ENCODE peak calls at places on chromosomes 2 and 18, in four cellular contexts. One of them, this sample, is unnamed.

GRCh38 chr2:200397785-200398184 is 91.3 kb downstream of the SPATS2L start:
- DNase-seq in heart left ventricle: no peak
- DNase-seq in endothelial cell of umbilical vein: no peak
- DNase-seq in spleen: no peak
- DNase-seq in this sample: no peak

GRCh38 chr2:215958231-215958630 is 55.1 kb downstream of the MREG start:
- DNase-seq in heart left ventricle: no peak
- DNase-seq in endothelial cell of umbilical vein: no peak
- DNase-seq in spleen: no peak
- DNase-seq in this sample: no peak

GRCh38 chr2:7744827-7745226 is 827.6 kb downstream of the RNF144A start:
- DNase-seq in heart left ventricle: no peak
- DNase-seq in endothelial cell of umbilical vein: no peak
- DNase-seq in spleen: no peak
- DNase-seq in this sample: no peak

GRCh38 chr2:66434679-66435548 is at the start of gene MEIS1:
- DNase-seq in heart left ventricle: peak
- DNase-seq in endothelial cell of umbilical vein: peak
- DNase-seq in spleen: peak
- DNase-seq in this sample: peak

GRCh38 chr2:70981866-70982810 is 3.7 kb downstream of the ANKRD53 start:
- DNase-seq in heart left ventricle: no peak
- DNase-seq in endothelial cell of umbilical vein: no peak
- DNase-seq in spleen: peak
- DNase-seq in this sample: no peak

GRCh38 chr18:62436636-62437519 is 85.9 kb upstream of the ZCCHC2 start:
- DNase-seq in heart left ventricle: peak
- DNase-seq in endothelial cell of umbilical vein: peak
- DNase-seq in spleen: peak
- DNase-seq in this sample: no peak

GRCh38 chr2:164597988-164598387 is 23.3 kb downstream of the GRB14 start:
- DNase-seq in heart left ventricle: no peak
- DNase-seq in endothelial cell of umbilical vein: peak
- DNase-seq in spleen: no peak
- DNase-seq in this sample: no peak

GRCh38 chr2:131966256-131966655 is 195.5 kb downstream of the ANKRD30BL start:
- DNase-seq in heart left ventricle: no peak
- DNase-seq in endothelial cell of umbilical vein: no peak
- DNase-seq in spleen: peak
- DNase-seq in this sample: no peak

GRCh38 chr2:161843936-161844335 is 219.7 kb downstream of the SLC4A10 start:
- DNase-seq in heart left ventricle: no peak
- DNase-seq in endothelial cell of umbilical vein: no peak
- DNase-seq in spleen: no peak
- DNase-seq in this sample: no peak

GRCh38 chr2:191866675-191867506 is 20.0 kb upstream of the CAVIN2 start:
- DNase-seq in heart left ventricle: peak
- DNase-seq in endothelial cell of umbilical vein: peak
- DNase-seq in spleen: no peak
- DNase-seq in this sample: no peak

GRCh38 chr2:16012626-16013501 is 72.5 kb downstream of the MYCN start:
- DNase-seq in heart left ventricle: no peak
- DNase-seq in endothelial cell of umbilical vein: no peak
- DNase-seq in spleen: no peak
- DNase-seq in this sample: no peak

GRCh38 chr2:70926042-70926441 is 9.7 kb upstream of the ATP6V1B1 start:
- DNase-seq in heart left ventricle: no peak
- DNase-seq in endothelial cell of umbilical vein: no peak
- DNase-seq in spleen: no peak
- DNase-seq in this sample: no peak

GRCh38 chr2:113124181-113124961 is 3.0 kb upstream of the IL1RN start:
- DNase-seq in heart left ventricle: no peak
- DNase-seq in endothelial cell of umbilical vein: no peak
- DNase-seq in spleen: no peak
- DNase-seq in this sample: peak

GRCh38 chr2:602571-603366 is 74.4 kb downstream of the TMEM18 start:
- DNase-seq in heart left ventricle: no peak
- DNase-seq in endothelial cell of umbilical vein: no peak
- DNase-seq in spleen: no peak
- DNase-seq in this sample: no peak

GRCh38 chr2:167333245-167333644 is 445.0 kb downstream of the XIRP2 start:
- DNase-seq in heart left ventricle: no peak
- DNase-seq in endothelial cell of umbilical vein: no peak
- DNase-seq in spleen: no peak
- DNase-seq in this sample: no peak

GRCh38 chr2:130920417-130921030 is 83.8 kb downstream of the ARHGEF4 start:
- DNase-seq in heart left ventricle: peak
- DNase-seq in endothelial cell of umbilical vein: peak
- DNase-seq in spleen: no peak
- DNase-seq in this sample: peak

GRCh38 chr2:234462218-234462992 is 34.5 kb downstream of the ARL4C start:
- DNase-seq in heart left ventricle: no peak
- DNase-seq in endothelial cell of umbilical vein: no peak
- DNase-seq in spleen: no peak
- DNase-seq in this sample: no peak

GRCh38 chr2:65991864-65992554 is 442.9 kb upstream of the MEIS1 start:
- DNase-seq in heart left ventricle: no peak
- DNase-seq in endothelial cell of umbilical vein: no peak
- DNase-seq in spleen: no peak
- DNase-seq in this sample: no peak

GRCh38 chr2:196268022-196268421 is 96.6 kb upstream of the STK17B start:
- DNase-seq in heart left ventricle: no peak
- DNase-seq in endothelial cell of umbilical vein: peak
- DNase-seq in spleen: no peak
- DNase-seq in this sample: no peak

GRCh38 chr2:198173242-198173641 is 368.8 kb downstream of the PLCL1 start:
- DNase-seq in heart left ventricle: no peak
- DNase-seq in endothelial cell of umbilical vein: no peak
- DNase-seq in spleen: no peak
- DNase-seq in this sample: no peak

GRCh38 chr2:200378652-200379290 is 72.3 kb downstream of the SPATS2L start:
- DNase-seq in heart left ventricle: no peak
- DNase-seq in endothelial cell of umbilical vein: peak
- DNase-seq in spleen: no peak
- DNase-seq in this sample: no peak

GRCh38 chr2:127146071-127146725 is 39.2 kb upstream of the BIN1 start:
- DNase-seq in heart left ventricle: no peak
- DNase-seq in endothelial cell of umbilical vein: no peak
- DNase-seq in spleen: no peak
- DNase-seq in this sample: no peak

GRCh38 chr2:178756843-178757242 is 50.4 kb downstream of the TTN start:
- DNase-seq in heart left ventricle: no peak
- DNase-seq in endothelial cell of umbilical vein: no peak
- DNase-seq in spleen: no peak
- DNase-seq in this sample: peak

GRCh38 chr2:85330839-85331636 is 3.2 kb upstream of the TGOLN2 start:
- DNase-seq in heart left ventricle: no peak
- DNase-seq in endothelial cell of umbilical vein: no peak
- DNase-seq in spleen: no peak
- DNase-seq in this sample: no peak

GRCh38 chr2:181165199-181165868 is 184.9 kb downstream of the UBE2E3 start:
- DNase-seq in heart left ventricle: no peak
- DNase-seq in endothelial cell of umbilical vein: no peak
- DNase-seq in spleen: no peak
- DNase-seq in this sample: no peak

GRCh38 chr18:73752546-73752945 is 395.1 kb downstream of the FBXO15 start:
- DNase-seq in heart left ventricle: no peak
- DNase-seq in endothelial cell of umbilical vein: no peak
- DNase-seq in spleen: no peak
- DNase-seq in this sample: no peak

GRCh38 chr2:176845718-176846117 is 366.9 kb upstream of the HNRNPA3 start:
- DNase-seq in heart left ventricle: no peak
- DNase-seq in endothelial cell of umbilical vein: no peak
- DNase-seq in spleen: no peak
- DNase-seq in this sample: no peak

GRCh38 chr2:131418625-131419024 is 54.7 kb upstream of the RAB6D start:
- DNase-seq in heart left ventricle: no peak
- DNase-seq in endothelial cell of umbilical vein: no peak
- DNase-seq in spleen: no peak
- DNase-seq in this sample: no peak

GRCh38 chr2:64873472-64873924 is 115.7 kb upstream of the SLC1A4 start:
- DNase-seq in heart left ventricle: peak
- DNase-seq in endothelial cell of umbilical vein: peak
- DNase-seq in spleen: peak
- DNase-seq in this sample: peak
- TF ChIP-seq POLR2A in heart left ventricle: peak
- TF ChIP-seq POLR2A in endothelial cell of umbilical vein: no peak
- TF ChIP-seq POLR2A in spleen: no peak
- TF ChIP-seq POLR2A in this sample: no peak

GRCh38 chr2:20423376-20423775 is 23.5 kb upstream of the RHOB start:
- DNase-seq in heart left ventricle: no peak
- DNase-seq in endothelial cell of umbilical vein: no peak
- DNase-seq in spleen: no peak
- DNase-seq in this sample: no peak

GRCh38 chr2:20425371-20425881 is 21.4 kb upstream of the RHOB start:
- DNase-seq in heart left ventricle: no peak
- DNase-seq in endothelial cell of umbilical vein: no peak
- DNase-seq in spleen: no peak
- DNase-seq in this sample: no peak

GRCh38 chr2:20423847-20424246 is 23.0 kb upstream of the RHOB start:
- DNase-seq in heart left ventricle: no peak
- DNase-seq in endothelial cell of umbilical vein: no peak
- DNase-seq in spleen: no peak
- DNase-seq in this sample: no peak

GRCh38 chr2:20425884-20426283 is 21.0 kb upstream of the RHOB start:
- DNase-seq in heart left ventricle: no peak
- DNase-seq in endothelial cell of umbilical vein: no peak
- DNase-seq in spleen: no peak
- DNase-seq in this sample: no peak

DNA sequence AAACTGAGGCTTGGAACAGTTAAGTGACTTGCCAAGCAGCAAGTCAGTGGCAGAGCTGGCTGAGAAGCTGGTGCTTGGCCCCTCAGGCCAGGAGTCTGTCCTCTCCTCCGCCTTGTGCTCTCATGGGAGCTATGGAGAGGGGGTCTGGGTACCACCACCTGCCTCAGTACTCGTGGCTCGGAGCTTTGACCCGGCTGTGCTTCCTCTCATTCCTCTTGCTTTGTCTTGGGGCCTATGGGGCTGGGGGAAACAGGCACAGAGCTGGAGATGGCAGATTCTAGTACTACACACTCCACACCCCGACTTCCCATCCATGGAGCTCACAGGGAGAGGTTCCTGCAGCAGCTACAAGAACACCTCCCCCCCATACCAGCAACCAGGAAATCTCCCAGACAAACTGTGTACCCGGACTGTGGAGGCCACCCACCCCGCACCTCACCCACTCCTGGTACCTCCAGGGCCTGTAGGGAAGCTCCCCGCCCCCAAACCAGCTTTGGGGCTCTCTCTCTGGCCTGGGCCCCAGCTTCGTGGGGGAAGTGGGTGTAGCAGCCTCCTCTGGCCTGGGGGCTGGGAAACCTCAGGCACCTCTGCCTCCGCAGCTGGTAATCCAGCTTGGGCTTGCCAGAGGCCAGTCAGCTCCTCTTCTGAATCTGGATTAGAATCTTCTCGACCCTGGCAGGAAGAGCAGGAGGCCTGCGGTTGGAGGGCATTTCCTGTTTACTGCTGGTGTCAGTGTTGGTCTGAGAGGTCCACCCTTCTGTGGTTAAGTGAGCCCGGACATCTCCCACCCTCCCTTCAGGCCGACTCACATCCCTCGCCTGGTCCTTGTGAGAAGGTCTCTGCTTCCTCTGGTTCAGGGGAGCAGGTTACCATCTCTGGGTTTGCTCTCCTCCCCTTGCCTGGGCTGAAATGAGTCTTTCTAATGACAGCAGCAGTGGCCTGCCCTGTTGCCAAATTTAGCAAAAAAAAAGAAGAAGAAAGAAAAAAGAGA is 22.3 kb upstream of the RHOB start:
- DNase-seq in heart left ventricle: peak
- DNase-seq in endothelial cell of umbilical vein: peak
- DNase-seq in spleen: peak
- DNase-seq in this sample: peak
- TF ChIP-seq POLR2A in heart left ventricle: no peak
- TF ChIP-seq POLR2A in endothelial cell of umbilical vein: no peak
- TF ChIP-seq POLR2A in spleen: no peak
- TF ChIP-seq POLR2A in this sample: no peak

DNA sequence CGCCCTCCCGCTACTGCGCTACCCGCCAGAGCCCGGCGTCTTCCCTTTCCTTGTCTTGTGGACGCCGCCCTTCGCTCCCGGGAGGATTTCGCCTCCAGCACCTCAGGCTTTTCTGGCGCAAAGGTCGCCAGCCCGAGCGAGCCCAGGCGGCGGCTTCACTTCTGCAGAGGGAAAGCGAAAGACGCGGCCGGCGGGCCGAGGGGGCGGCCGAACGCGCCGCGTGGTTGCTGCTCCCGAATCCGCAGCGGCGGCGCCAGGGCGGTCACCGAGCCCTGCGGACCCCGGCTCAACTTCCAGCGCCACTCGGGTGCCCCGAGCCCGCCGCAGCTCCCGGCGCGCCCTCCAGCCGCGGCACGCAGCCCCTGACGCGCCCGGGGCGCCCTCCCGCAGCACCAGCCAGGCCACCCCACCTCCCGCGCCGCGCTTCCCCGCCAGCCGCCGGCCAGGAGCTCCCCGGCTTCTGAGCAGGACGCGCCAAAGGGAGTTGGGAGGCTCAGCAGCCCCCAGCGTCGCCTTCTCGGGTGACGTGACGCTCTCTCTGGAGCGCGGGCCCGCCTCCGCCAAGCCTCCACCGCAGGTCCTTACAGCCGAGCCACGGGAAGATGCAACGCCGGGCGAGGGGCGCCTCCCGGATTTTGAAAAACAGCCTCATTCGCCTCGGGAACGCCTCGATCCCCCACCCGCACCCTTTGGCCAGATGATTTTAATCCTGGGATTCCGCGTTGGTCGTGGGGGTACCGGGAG is 84.9 kb upstream of the EPB41L3 start:
- DNase-seq in heart left ventricle: peak
- DNase-seq in endothelial cell of umbilical vein: peak
- DNase-seq in spleen: peak
- DNase-seq in this sample: no peak
- TF ChIP-seq POLR2A in heart left ventricle: no peak
- TF ChIP-seq POLR2A in endothelial cell of umbilical vein: no peak
- TF ChIP-seq POLR2A in spleen: no peak
- TF ChIP-seq POLR2A in this sample: no peak

GRCh38 chr2:27320958-27321543 is 1.8 kb downstream of the MPV17 start:
- DNase-seq in heart left ventricle: peak
- DNase-seq in endothelial cell of umbilical vein: peak
- DNase-seq in spleen: no peak
- DNase-seq in this sample: peak
- TF ChIP-seq POLR2A in heart left ventricle: peak
- TF ChIP-seq POLR2A in endothelial cell of umbilical vein: no peak
- TF ChIP-seq POLR2A in spleen: no peak
- TF ChIP-seq POLR2A in this sample: no peak